ENCODE peak calls at places on chromosomes 1 and 21, in eight cellular contexts. One of them, this sample, is unnamed.

GRCh38 chr1:89149229-89149628 is 23.3 kb upstream of the GBP2 start:
- DNase-seq in brain microvascular endothelial cell: peak; percentile 22
- DNase-seq in H1: no peak
- DNase-seq in thoracic aorta: no peak
- DNase-seq in CD8-positive, alpha-beta memory T cell: no peak
- DNase-seq in astrocyte: peak; percentile 19
- DNase-seq in pancreas: peak; percentile 19
- DNase-seq in tibial nerve: no peak
- DNase-seq in this sample: no peak

GRCh38 chr1:74324684-74325448 is 89.7 kb downstream of the TNNI3K start:
- DNase-seq in brain microvascular endothelial cell: no peak
- DNase-seq in H1: no peak
- DNase-seq in thoracic aorta: no peak
- DNase-seq in CD8-positive, alpha-beta memory T cell: no peak
- DNase-seq in astrocyte: no peak
- DNase-seq in pancreas: no peak
- DNase-seq in tibial nerve: no peak
- DNase-seq in this sample: no peak

GRCh38 chr21:33668180-33668579 is 25.9 kb downstream of the ITSN1 start:
- DNase-seq in brain microvascular endothelial cell: peak; percentile 24
- DNase-seq in H1: no peak
- DNase-seq in thoracic aorta: no peak
- DNase-seq in CD8-positive, alpha-beta memory T cell: no peak
- DNase-seq in astrocyte: no peak
- DNase-seq in pancreas: no peak
- DNase-seq in tibial nerve: no peak
- DNase-seq in this sample: no peak

GRCh38 chr1:160836561-160836960 is 26.1 kb downstream of the CD244 start:
- DNase-seq in brain microvascular endothelial cell: no peak
- DNase-seq in H1: no peak
- DNase-seq in thoracic aorta: no peak
- DNase-seq in CD8-positive, alpha-beta memory T cell: no peak
- DNase-seq in astrocyte: no peak
- DNase-seq in pancreas: no peak
- DNase-seq in tibial nerve: no peak
- DNase-seq in this sample: no peak

GRCh38 chr1:67200755-67201154 is 34.5 kb downstream of the IL23R start:
- DNase-seq in brain microvascular endothelial cell: no peak
- DNase-seq in H1: no peak
- DNase-seq in thoracic aorta: no peak
- DNase-seq in CD8-positive, alpha-beta memory T cell: no peak
- DNase-seq in astrocyte: no peak
- DNase-seq in pancreas: no peak
- DNase-seq in tibial nerve: no peak
- DNase-seq in this sample: no peak

GRCh38 chr1:84689514-84690396 is 506 bp downstream of the SSX2IP start:
- DNase-seq in brain microvascular endothelial cell: peak; percentile 43
- DNase-seq in H1: no peak
- DNase-seq in thoracic aorta: no peak
- DNase-seq in CD8-positive, alpha-beta memory T cell: no peak
- DNase-seq in astrocyte: peak; percentile 32
- DNase-seq in pancreas: no peak
- DNase-seq in tibial nerve: peak; percentile 41
- DNase-seq in this sample: peak; percentile 62

GRCh38 chr1:195064358-195064757 is 1543.9 kb downstream of the KCNT2 start:
- DNase-seq in brain microvascular endothelial cell: no peak
- DNase-seq in H1: no peak
- DNase-seq in thoracic aorta: no peak
- DNase-seq in CD8-positive, alpha-beta memory T cell: no peak
- DNase-seq in astrocyte: no peak
- DNase-seq in pancreas: no peak
- DNase-seq in tibial nerve: no peak
- DNase-seq in this sample: no peak

GRCh38 chr1:222994506-222995229 is 148.4 kb downstream of the TLR5 start:
- DNase-seq in brain microvascular endothelial cell: no peak
- DNase-seq in H1: no peak
- DNase-seq in thoracic aorta: no peak
- DNase-seq in CD8-positive, alpha-beta memory T cell: no peak
- DNase-seq in astrocyte: peak; percentile 76
- DNase-seq in pancreas: no peak
- DNase-seq in tibial nerve: no peak
- DNase-seq in this sample: no peak

GRCh38 chr1:25210728-25211127 is 21.6 kb downstream of the SYF2 start:
- DNase-seq in brain microvascular endothelial cell: no peak
- DNase-seq in H1: no peak
- DNase-seq in thoracic aorta: no peak
- DNase-seq in CD8-positive, alpha-beta memory T cell: no peak
- DNase-seq in astrocyte: no peak
- DNase-seq in pancreas: no peak
- DNase-seq in tibial nerve: no peak
- DNase-seq in this sample: no peak

GRCh38 chr21:35259452-35259851 is 210.3 kb upstream of the RUNX1 start:
- DNase-seq in brain microvascular endothelial cell: no peak
- DNase-seq in H1: no peak
- DNase-seq in thoracic aorta: no peak
- DNase-seq in CD8-positive, alpha-beta memory T cell: no peak
- DNase-seq in astrocyte: no peak
- DNase-seq in pancreas: peak; percentile 11
- DNase-seq in tibial nerve: no peak
- DNase-seq in this sample: no peak

GRCh38 chr21:35258521-35258920 is 209.4 kb upstream of the RUNX1 start:
- DNase-seq in brain microvascular endothelial cell: no peak
- DNase-seq in H1: no peak
- DNase-seq in thoracic aorta: no peak
- DNase-seq in CD8-positive, alpha-beta memory T cell: no peak
- DNase-seq in astrocyte: no peak
- DNase-seq in pancreas: no peak
- DNase-seq in tibial nerve: no peak
- DNase-seq in this sample: no peak

GRCh38 chr21:35256468-35256988 is 207.4 kb upstream of the RUNX1 start:
- DNase-seq in brain microvascular endothelial cell: peak; percentile 100
- DNase-seq in H1: no peak
- DNase-seq in thoracic aorta: peak; percentile 75
- DNase-seq in CD8-positive, alpha-beta memory T cell: no peak
- DNase-seq in astrocyte: peak; percentile 99
- DNase-seq in pancreas: peak; percentile 86
- DNase-seq in tibial nerve: peak; percentile 60
- DNase-seq in this sample: peak; percentile 90

GRCh38 chr21:35254752-35255138 is 205.6 kb upstream of the RUNX1 start:
- DNase-seq in brain microvascular endothelial cell: no peak
- DNase-seq in H1: no peak
- DNase-seq in thoracic aorta: no peak
- DNase-seq in CD8-positive, alpha-beta memory T cell: no peak
- DNase-seq in astrocyte: peak; percentile 27
- DNase-seq in pancreas: no peak
- DNase-seq in tibial nerve: no peak
- DNase-seq in this sample: no peak

DNA sequence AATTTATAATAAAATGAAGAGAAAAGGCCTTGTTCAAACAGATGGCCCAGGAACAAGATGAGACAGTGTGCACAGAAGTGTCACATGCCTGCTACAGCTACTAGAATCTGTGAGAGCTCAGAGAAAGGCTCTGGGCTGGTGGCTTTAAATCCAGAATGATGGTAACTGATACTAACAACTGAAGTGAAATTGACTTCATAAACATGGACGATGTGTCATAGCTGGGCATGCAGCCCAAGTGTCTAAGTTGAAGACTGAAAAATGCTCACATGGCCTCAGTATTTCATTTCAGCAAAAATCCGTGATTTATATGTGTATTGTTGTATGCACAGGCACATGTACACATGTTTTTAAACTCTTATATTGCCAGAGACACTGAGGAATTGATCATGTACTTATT is 208.3 kb upstream of the RUNX1 start:
- DNase-seq in brain microvascular endothelial cell: peak; percentile 96
- DNase-seq in H1: no peak
- DNase-seq in thoracic aorta: peak; percentile 27
- DNase-seq in CD8-positive, alpha-beta memory T cell: no peak
- DNase-seq in astrocyte: peak; percentile 93
- DNase-seq in pancreas: peak; percentile 23
- DNase-seq in tibial nerve: peak; percentile 51
- DNase-seq in this sample: no peak
- H3K4me3 ChIP-seq in brain microvascular endothelial cell: no peak overlapping the region
- H3K4me3 ChIP-seq in H1: no peak overlapping the region
- H3K4me3 ChIP-seq in thoracic aorta: no peak overlapping the region
- H3K4me3 ChIP-seq in CD8-positive, alpha-beta memory T cell: no peak overlapping the region
- H3K4me3 ChIP-seq in astrocyte: no peak overlapping the region
- H3K4me3 ChIP-seq in pancreas: no peak overlapping the region
- H3K4me3 ChIP-seq in tibial nerve: no peak overlapping the region
- H3K4me3 ChIP-seq in this sample: no peak overlapping the region

GRCh38 chr1:230401096-230401495 is 25.0 kb downstream of the PGBD5 start:
- DNase-seq in brain microvascular endothelial cell: no peak
- DNase-seq in H1: no peak
- DNase-seq in thoracic aorta: no peak
- DNase-seq in CD8-positive, alpha-beta memory T cell: no peak
- DNase-seq in astrocyte: no peak
- DNase-seq in pancreas: no peak
- DNase-seq in tibial nerve: no peak
- DNase-seq in this sample: no peak

GRCh38 chr1:230399321-230400006 is 26.7 kb downstream of the PGBD5 start:
- DNase-seq in brain microvascular endothelial cell: no peak
- DNase-seq in H1: no peak
- DNase-seq in thoracic aorta: no peak
- DNase-seq in CD8-positive, alpha-beta memory T cell: no peak
- DNase-seq in astrocyte: no peak
- DNase-seq in pancreas: no peak
- DNase-seq in tibial nerve: no peak
- DNase-seq in this sample: no peak

GRCh38 chr1:230403442-230403841 is 22.7 kb downstream of the PGBD5 start:
- DNase-seq in brain microvascular endothelial cell: no peak
- DNase-seq in H1: no peak
- DNase-seq in thoracic aorta: no peak
- DNase-seq in CD8-positive, alpha-beta memory T cell: no peak
- DNase-seq in astrocyte: no peak
- DNase-seq in pancreas: no peak
- DNase-seq in tibial nerve: no peak
- DNase-seq in this sample: no peak

GRCh38 chr1:230400007-230400344 is 26.2 kb downstream of the PGBD5 start:
- DNase-seq in brain microvascular endothelial cell: no peak
- DNase-seq in H1: no peak
- DNase-seq in thoracic aorta: no peak
- DNase-seq in CD8-positive, alpha-beta memory T cell: no peak
- DNase-seq in astrocyte: no peak
- DNase-seq in pancreas: no peak
- DNase-seq in tibial nerve: no peak
- DNase-seq in this sample: no peak

DNA sequence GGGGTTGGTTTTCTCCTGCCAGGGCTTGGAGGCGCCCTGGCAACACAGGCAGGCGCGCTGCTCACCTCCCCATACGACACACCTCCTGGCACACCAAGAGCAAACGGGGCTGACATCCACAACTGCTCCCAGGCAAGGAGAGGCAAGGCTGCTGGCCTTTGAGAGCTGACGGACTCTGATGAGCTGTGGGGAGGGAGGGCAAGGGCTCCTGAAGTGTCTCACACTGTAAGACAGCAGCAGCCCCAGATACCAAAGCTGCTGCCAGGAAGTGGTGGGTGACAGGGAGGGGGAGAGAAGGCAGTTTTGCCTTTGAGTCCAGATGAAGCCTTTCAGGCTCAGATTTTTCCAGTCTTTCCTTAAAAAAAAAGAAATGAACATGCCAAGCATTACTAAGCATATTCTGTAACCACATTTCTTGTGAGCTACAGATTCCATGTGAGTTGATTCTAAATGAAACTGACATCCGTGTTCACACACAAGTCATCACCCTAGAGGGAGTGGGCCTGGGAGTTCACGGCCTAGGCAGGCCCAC is 24.3 kb downstream of the PGBD5 start:
- DNase-seq in brain microvascular endothelial cell: no peak
- DNase-seq in H1: no peak
- DNase-seq in thoracic aorta: no peak
- DNase-seq in CD8-positive, alpha-beta memory T cell: no peak
- DNase-seq in astrocyte: peak; percentile 78
- DNase-seq in pancreas: peak; percentile 34
- DNase-seq in tibial nerve: no peak
- DNase-seq in this sample: no peak
- H3K27ac ChIP-seq in brain microvascular endothelial cell: no peak overlapping the region
- H3K27ac ChIP-seq in H1: peak overlapping the region; percentile 14
- H3K27ac ChIP-seq in thoracic aorta: no peak overlapping the region
- H3K27ac ChIP-seq in CD8-positive, alpha-beta memory T cell: no peak overlapping the region
- H3K27ac ChIP-seq in astrocyte: no peak overlapping the region
- H3K27ac ChIP-seq in pancreas: no peak overlapping the region
- H3K27ac ChIP-seq in tibial nerve: peak overlapping the region; percentile 32
- H3K27ac ChIP-seq in this sample: peak overlapping the region; percentile 69

GRCh38 chr1:69258842-69259241 is 308.9 kb upstream of the LRRC7 start:
- DNase-seq in brain microvascular endothelial cell: no peak
- DNase-seq in H1: no peak
- DNase-seq in thoracic aorta: no peak
- DNase-seq in CD8-positive, alpha-beta memory T cell: no peak
- DNase-seq in astrocyte: no peak
- DNase-seq in pancreas: no peak
- DNase-seq in tibial nerve: no peak
- DNase-seq in this sample: no peak
- H3K4me3 ChIP-seq in brain microvascular endothelial cell: no peak overlapping the region
- H3K4me3 ChIP-seq in H1: no peak overlapping the region
- H3K4me3 ChIP-seq in thoracic aorta: no peak overlapping the region
- H3K4me3 ChIP-seq in CD8-positive, alpha-beta memory T cell: no peak overlapping the region
- H3K4me3 ChIP-seq in astrocyte: no peak overlapping the region
- H3K4me3 ChIP-seq in pancreas: no peak overlapping the region
- H3K4me3 ChIP-seq in tibial nerve: no peak overlapping the region
- H3K4me3 ChIP-seq in this sample: no peak overlapping the region

DNA sequence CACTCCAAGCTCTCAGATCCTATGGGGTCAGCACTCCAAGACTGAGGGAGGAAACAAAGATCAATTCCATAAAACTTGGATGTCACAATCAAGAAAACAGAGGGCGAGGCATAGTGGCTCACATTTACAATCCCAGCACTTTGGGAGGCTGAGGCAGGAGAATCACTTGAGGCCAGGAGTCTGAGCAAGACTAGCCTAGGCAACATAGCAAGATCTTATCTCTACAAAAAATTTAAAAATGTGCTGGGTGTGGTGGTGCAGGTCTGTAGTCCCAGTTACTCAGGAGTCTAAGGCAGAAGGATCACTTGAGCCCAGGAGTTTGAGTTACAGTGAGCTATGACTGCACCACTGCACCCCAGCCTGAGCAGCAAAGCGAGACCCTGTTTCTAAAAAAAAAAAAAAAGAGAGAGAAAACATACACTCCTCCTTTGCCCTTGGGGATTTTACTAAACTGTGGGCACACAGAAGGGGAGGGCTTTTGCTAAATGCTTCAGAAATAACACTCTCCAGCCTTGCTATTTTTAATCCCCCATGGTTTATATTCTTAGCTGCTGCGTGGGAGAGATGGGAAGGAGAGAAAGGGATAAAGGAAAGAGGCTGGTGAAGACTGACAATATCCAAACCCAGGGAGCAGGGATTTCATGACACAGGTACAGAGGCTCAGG is 18.1 kb downstream of the ARHGEF2 start:
- DNase-seq in brain microvascular endothelial cell: no peak
- DNase-seq in H1: no peak
- DNase-seq in thoracic aorta: no peak
- DNase-seq in CD8-positive, alpha-beta memory T cell: no peak
- DNase-seq in astrocyte: no peak
- DNase-seq in pancreas: no peak
- DNase-seq in tibial nerve: no peak
- DNase-seq in this sample: no peak
- H3K27ac ChIP-seq in brain microvascular endothelial cell: peak overlapping the region; percentile 67
- H3K27ac ChIP-seq in H1: no peak overlapping the region
- H3K27ac ChIP-seq in thoracic aorta: peak overlapping the region; percentile 82
- H3K27ac ChIP-seq in CD8-positive, alpha-beta memory T cell: no peak overlapping the region
- H3K27ac ChIP-seq in astrocyte: peak overlapping the region; percentile 48
- H3K27ac ChIP-seq in pancreas: no peak overlapping the region
- H3K27ac ChIP-seq in tibial nerve: peak overlapping the region; percentile 38
- H3K27ac ChIP-seq in this sample: peak overlapping the region; percentile 74

GRCh38 chr1:248871837-248872401 is 13.0 kb upstream of the ZNF692 start:
- DNase-seq in brain microvascular endothelial cell: no peak
- DNase-seq in H1: no peak
- DNase-seq in thoracic aorta: no peak
- DNase-seq in CD8-positive, alpha-beta memory T cell: no peak
- DNase-seq in astrocyte: no peak
- DNase-seq in pancreas: no peak
- DNase-seq in tibial nerve: no peak
- DNase-seq in this sample: no peak
- H3K4me3 ChIP-seq in brain microvascular endothelial cell: no peak overlapping the region
- H3K4me3 ChIP-seq in H1: peak overlapping the region; percentile 94
- H3K4me3 ChIP-seq in thoracic aorta: no peak overlapping the region
- H3K4me3 ChIP-seq in CD8-positive, alpha-beta memory T cell: no peak overlapping the region
- H3K4me3 ChIP-seq in astrocyte: no peak overlapping the region
- H3K4me3 ChIP-seq in pancreas: no peak overlapping the region
- H3K4me3 ChIP-seq in tibial nerve: no peak overlapping the region
- H3K4me3 ChIP-seq in this sample: no peak overlapping the region

This sample was measured in right atrium auricular region.